ENCODE peak calls at places on chromosome 4, in five cellular contexts. X, G, N, Z and S are unnamed samples.

GRCh38 chr4:51836531-51836930 is 6.4 kb upstream of the DCUN1D4 start:
- DNase-seq in X (no peak), G (no peak), N (no peak), Z (no peak), S (no peak)

GRCh38 chr4:42600578-42600977 is 56.3 kb downstream of the ATP8A1 start:
- DNase-seq in X (no peak), G (no peak), N (no peak), Z (no peak), S (no peak)

GRCh38 chr4:153483432-153484418 is 17.6 kb downstream of the TMEM131L start:
- DNase-seq in X (no peak), G (no peak), N (no peak), Z (no peak), S (no peak)

GRCh38 chr4:105670684-105671083 is 37.8 kb downstream of the INTS12 start:
- DNase-seq in X (no peak), G (no peak), N (no peak), Z (no peak), S (no peak)

GRCh38 chr4:139556071-139556734 is at the start of gene SETD7:
- DNase-seq in X (peak; percentile 83), G (peak; percentile 63), N (peak; percentile 76), Z (peak; percentile 59), S (peak; percentile 65)

GRCh38 chr4:19807505-19807904 is 444.2 kb upstream of the SLIT2 start:
- DNase-seq in X (peak; percentile 77), G (no peak), N (no peak), Z (no peak), S (no peak)

GRCh38 chr4:76300012-76300411 is 6.5 kb upstream of the STBD1 start:
- DNase-seq in X (no peak), G (no peak), N (no peak), Z (no peak), S (no peak)

GRCh38 chr4:70365479-70365878 is 4.9 kb downstream of the SMR3A start:
- DNase-seq in X (no peak), G (no peak), N (no peak), Z (peak; percentile 3), S (no peak)

GRCh38 chr4:94947681-94948108 is 189.9 kb downstream of the BMPR1B start:
- DNase-seq in X (no peak), G (no peak), N (no peak), Z (no peak), S (no peak)

GRCh38 chr4:185912779-185913178 is 100.8 kb upstream of the SORBS2 start:
- DNase-seq in X (no peak), G (no peak), N (no peak), Z (peak; percentile 62), S (no peak)

GRCh38 chr4:152892985-152893384 is 43.1 kb upstream of the FHDC1 start:
- DNase-seq in X (no peak), G (no peak), N (no peak), Z (no peak), S (no peak)

GRCh38 chr4:55398966-55399365 is 3.2 kb downstream of the TMEM165 start:
- DNase-seq in X (no peak), G (no peak), N (no peak), Z (no peak), S (no peak)

GRCh38 chr4:35080799-35081198 is 1163.5 kb downstream of the ARAP2 start:
- DNase-seq in X (no peak), G (no peak), N (no peak), Z (no peak), S (no peak)

GRCh38 chr4:149980941-149981340 is 97.3 kb upstream of the DCLK2 start:
- DNase-seq in X (peak; percentile 71), G (peak; percentile 38), N (peak; percentile 1), Z (peak; percentile 30), S (no peak)

GRCh38 chr4:169229571-169230028 is 41.2 kb downstream of the SH3RF1 start:
- DNase-seq in X (peak; percentile 86), G (no peak), N (no peak), Z (no peak), S (no peak)

GRCh38 chr4:138889216-138889615 is 126.4 kb upstream of the NOCT start:
- DNase-seq in X (no peak), G (no peak), N (no peak), Z (no peak), S (no peak)

GRCh38 chr4:94532016-94532789 is 80.5 kb downstream of the PDLIM5 start:
- DNase-seq in X (no peak), G (no peak), N (no peak), Z (no peak), S (no peak)

GRCh38 chr4:112865443-112865842 is 184.0 kb upstream of the ANK2 start:
- DNase-seq in X (no peak), G (no peak), N (no peak), Z (no peak), S (no peak)

GRCh38 chr4:72779256-72779655 is 210.2 kb upstream of the ADAMTS3 start:
- DNase-seq in X (peak; percentile 37), G (no peak), N (no peak), Z (no peak), S (no peak)

GRCh38 chr4:188198980-188199792 is 59.9 kb downstream of the TRIML1 start:
- DNase-seq in X (no peak), G (no peak), N (no peak), Z (no peak), S (no peak)

GRCh38 chr4:169975131-169975836 is 50.9 kb downstream of the MFAP3L start:
- DNase-seq in X (no peak), G (no peak), N (no peak), Z (no peak), S (no peak)

GRCh38 chr4:53558981-53559620 is 32.2 kb downstream of the LNX1 start:
- DNase-seq in X (no peak), G (no peak), N (no peak), Z (no peak), S (no peak)

GRCh38 chr4:88382621-88383020 is 4.0 kb downstream of the HERC6 start:
- DNase-seq in X (no peak), G (no peak), N (no peak), Z (no peak), S (peak; percentile 72)

GRCh38 chr4:186931519-186931918 is 207.9 kb upstream of the FAT1 start:
- DNase-seq in X (peak; percentile 63), G (no peak), N (no peak), Z (no peak), S (no peak)

GRCh38 chr4:19987746-19988145 is 264.0 kb upstream of the SLIT2 start:
- DNase-seq in X (peak; percentile 47), G (no peak), N (no peak), Z (no peak), S (no peak)

GRCh38 chr4:140427919-140428471 is 547 bp upstream of the CLGN start:
- DNase-seq in X (no peak), G (no peak), N (no peak), Z (no peak), S (no peak)

GRCh38 chr4:56301181-56302076 is 85.9 kb downstream of the AASDH start:
- DNase-seq in X (peak; percentile 84), G (peak; percentile 42), N (peak; percentile 72), Z (peak; percentile 64), S (no peak)

GRCh38 chr4:48110452-48110978 is 23.5 kb downstream of the TXK start:
- DNase-seq in X (no peak), G (no peak), N (no peak), Z (no peak), S (no peak)